ENCODE peak calls at places on chromosomes 12 and 14, in eight cellular contexts. Y is NCI-H526; A is stimulated activated CD8-positive, alpha-beta memory T cell treated with anti-CD3 and anti-CD28 coated beads, Interleukin-15, amount 100 ng/mL, for 24 hours; X is NCI-H460; U is osteocyte; D is AG04450; Q is dermis blood vessel endothelial cell; F is trophoblast cell. T is an unnamed sample.

GRCh38 chr12:9936597-9936996 is 4.4 kb upstream of the CLEC2A start:
- DNase-seq in X (no peak), D (no peak), Q (no peak), F (no peak), U (no peak), A (no peak), Y (no peak), T (no peak)

GRCh38 chr14:53875337-53875897 is 81.2 kb downstream of the BMP4 start:
- DNase-seq in F (no peak), U (no peak), X (no peak), Q (no peak), Y (no peak), D (no peak), A (no peak), T (no peak)

GRCh38 chr14:32702571-32702970 is 236.1 kb upstream of the NPAS3 start:
- DNase-seq in F (no peak), Q (peak), Y (peak), A (no peak), U (no peak), D (no peak), X (no peak), T (no peak)

GRCh38 chr14:91904956-91905645 is 37.8 kb upstream of the TC2N start:
- DNase-seq in Q (no peak), X (no peak), F (no peak), Y (no peak), U (no peak), D (no peak), A (no peak), T (no peak)

GRCh38 chr12:68336754-68337343 is 4.7 kb upstream of the MDM1 start:
- DNase-seq in U (no peak), F (no peak), D (no peak), X (no peak), Q (no peak), Y (no peak), A (no peak), T (no peak)

GRCh38 chr12:46533723-46534122 is 161.2 kb upstream of the SLC38A2 start:
- DNase-seq in Q (peak), Y (no peak), X (no peak), F (no peak), D (no peak), U (no peak), A (no peak), T (no peak)

GRCh38 chr14:39069923-39070322 is 33.1 kb downstream of the SEC23A start:
- DNase-seq in U (no peak), D (no peak), F (no peak), Q (no peak), A (no peak), X (no peak), Y (no peak), T (no peak)

GRCh38 chr14:51283402-51283825 is 43.4 kb downstream of the TMX1 start:
- DNase-seq in D (peak), A (no peak), X (peak), Y (peak), U (no peak), Q (peak), F (peak), T (peak)

GRCh38 chr14:61296707-61297502 is 15.8 kb upstream of the TMEM30B start:
- DNase-seq in D (no peak), U (no peak), A (no peak), Q (peak), X (peak), Y (peak), F (no peak), T (no peak)

GRCh38 chr12:90706036-90706435 is 248.9 kb downstream of the CCER1 start:
- DNase-seq in F (no peak), D (no peak), X (no peak), A (no peak), Y (no peak), Q (no peak), U (no peak), T (no peak)